ENCODE peak calls at places on chromosomes 11 and 22, in four cellular contexts. A, U, K and S are unnamed samples.
A peak's percentile ranks its signal among the peaks of the same experiment; 100 is the strongest.

GRCh38 chr22:46002757-46003270 is 25.9 kb upstream of the WNT7B start:
- DNase-seq in A (peak; percentile 43), U (no peak), K (no peak), S (no peak)

GRCh38 chr22:23649071-23649501 is 17.0 kb upstream of the DRICH1 start:
- DNase-seq in A (no peak), U (no peak), K (no peak), S (no peak)

GRCh38 chr11:8251767-8252295 is 11.8 kb downstream of the LMO1 start:
- DNase-seq in A (no peak), U (no peak), K (no peak), S (no peak)

GRCh38 chr11:108752297-108752751 is 87.5 kb downstream of the DDX10 start:
- DNase-seq in A (peak; percentile 60), U (no peak), K (no peak), S (no peak)

GRCh38 chr11:64776425-64776824 is 1.9 kb downstream of the SF1 start:
- DNase-seq in A (no peak), U (no peak), K (no peak), S (no peak)

GRCh38 chr22:24149191-24149590 is 32.1 kb upstream of the SUSD2 start:
- DNase-seq in A (no peak), U (no peak), K (no peak), S (no peak)

GRCh38 chr11:109892321-109892794 is 200.8 kb upstream of the ZC3H12C start:
- DNase-seq in A (peak; percentile 34), U (no peak), K (no peak), S (no peak)

GRCh38 chr11:44531636-44532035 is 33.8 kb upstream of the CD82 start:
- DNase-seq in A (no peak), U (no peak), K (no peak), S (no peak)

GRCh38 chr11:67645521-67646457 is 4.7 kb downstream of the ACY3 start:
- DNase-seq in A (no peak), U (no peak), K (no peak), S (no peak)

GRCh38 chr11:109914038-109914437 is 179.2 kb upstream of the ZC3H12C start:
- DNase-seq in A (peak; percentile 84), U (no peak), K (no peak), S (no peak)

GRCh38 chr22:40857309-40857851 is 432 bp downstream of the XPNPEP3 start:
- DNase-seq in A (no peak), U (no peak), K (no peak), S (no peak)

GRCh38 chr11:31818874-31819331 is 7.8 kb upstream of the PAX6 start:
- DNase-seq in A (no peak), U (no peak), K (no peak), S (no peak)

GRCh38 chr11:118049771-118050170 is 27.1 kb upstream of the TMPRSS4 start:
- DNase-seq in A (no peak), U (no peak), K (no peak), S (no peak)

GRCh38 chr11:94638902-94639373 is 71.8 kb downstream of the PIWIL4 start:
- DNase-seq in A (no peak), U (no peak), K (peak; percentile 21), S (no peak)

GRCh38 chr11:62664405-62665074 is 470 bp downstream of the C11orf98 start:
- DNase-seq in A (peak; percentile 78), U (peak; percentile 53), K (no peak), S (no peak)

GRCh38 chr11:64765291-64765803 is 5.6 kb upstream of the PYGM start:
- DNase-seq in A (no peak), U (no peak), K (no peak), S (no peak)

GRCh38 chr11:75826463-75827220 is 11.6 kb downstream of the UVRAG start:
- DNase-seq in A (no peak), U (no peak), K (no peak), S (no peak)

GRCh38 chr11:130025371-130025770 is 22.7 kb upstream of the PRDM10 start:
- DNase-seq in A (peak; percentile 33), U (no peak), K (no peak), S (no peak)

GRCh38 chr11:46905806-46906205 is 12.5 kb downstream of the LRP4 start:
- DNase-seq in A (no peak), U (no peak), K (no peak), S (no peak)

GRCh38 chr11:31218847-31219246 is 150.7 kb downstream of the DCDC1 start:
- DNase-seq in A (no peak), U (no peak), K (no peak), S (no peak)

GRCh38 chr11:88849368-88849767 is 216.4 kb downstream of the GRM5 start:
- DNase-seq in A (peak; percentile 97), U (no peak), K (peak; percentile 1), S (no peak)

GRCh38 chr22:23061471-23062280 is 8.6 kb upstream of the GNAZ start:
- DNase-seq in A (no peak), U (no peak), K (no peak), S (no peak)

GRCh38 chr11:108965602-108966001 is 300.7 kb downstream of the DDX10 start:
- DNase-seq in A (no peak), U (no peak), K (peak; percentile 44), S (peak; percentile 57)

GRCh38 chr11:48169706-48170105 is 46.9 kb upstream of the OR4B1 start:
- DNase-seq in A (no peak), U (no peak), K (no peak), S (no peak)

GRCh38 chr11:92357344-92357743 is 132.7 kb downstream of the FAT3 start:
- DNase-seq in A (peak; percentile 53), U (no peak), K (no peak), S (no peak)

GRCh38 chr11:22752908-22753310 is 76.7 kb downstream of the SVIP start:
- DNase-seq in A (no peak), U (no peak), K (no peak), S (no peak)

GRCh38 chr11:109911488-109911887 is 181.7 kb upstream of the ZC3H12C start:
- DNase-seq in A (peak; percentile 43), U (no peak), K (no peak), S (no peak)

GRCh38 chr22:43862074-43862881 is at the start of gene SULT4A1:
- DNase-seq in A (no peak), U (peak; percentile 61), K (no peak), S (no peak)

GRCh38 chr22:23058063-23058462 is 12.3 kb upstream of the GNAZ start:
- DNase-seq in A (no peak), U (no peak), K (no peak), S (no peak)

GRCh38 chr11:122340607-122341006 is 224.6 kb upstream of the BLID start:
- DNase-seq in A (no peak), U (no peak), K (no peak), S (no peak)

GRCh38 chr11:95924414-95924760 is 480 bp upstream of the MTMR2 start:
- DNase-seq in A (peak; percentile 76), U (no peak), K (no peak), S (no peak)

GRCh38 chr11:133945087-133945974 is 11.4 kb downstream of the IGSF9B start:
- DNase-seq in A (peak; percentile 28), U (no peak), K (no peak), S (no peak)

GRCh38 chr11:95301497-95301896 is 70.5 kb upstream of the SESN3 start:
- DNase-seq in A (peak; percentile 8), U (no peak), K (no peak), S (no peak)